ENCODE peak calls at places on chromosomes 13 and 19, in five cellular contexts. One of them, this sample, is unnamed.

GRCh38 chr13:30331331-30331771 is 24.0 kb upstream of the KATNAL1 start:
- DNase-seq in HepG2: no peak
- DNase-seq in GM12891: no peak
- DNase-seq in GM12878: no peak
- DNase-seq in transverse colon: peak; percentile 26
- DNase-seq in this sample: no peak

GRCh38 chr19:28485300-28485699 is 727.7 kb downstream of the UQCRFS1 start:
- DNase-seq in HepG2: no peak
- DNase-seq in GM12891: no peak
- DNase-seq in GM12878: no peak
- DNase-seq in transverse colon: peak; percentile 73
- DNase-seq in this sample: no peak

GRCh38 chr19:47406711-47407416 is 12.5 kb downstream of the MEIS3 start:
- DNase-seq in HepG2: no peak
- DNase-seq in GM12891: no peak
- DNase-seq in GM12878: no peak
- DNase-seq in transverse colon: no peak
- DNase-seq in this sample: no peak

GRCh38 chr13:22926176-22927007 is 254.4 kb upstream of the SGCG start:
- DNase-seq in HepG2: no peak
- DNase-seq in GM12891: peak; percentile 51
- DNase-seq in GM12878: no peak
- DNase-seq in transverse colon: peak; percentile 67
- DNase-seq in this sample: no peak

GRCh38 chr13:78197231-78197630 is 278.6 kb upstream of the EDNRB start:
- DNase-seq in HepG2: no peak
- DNase-seq in GM12891: no peak
- DNase-seq in GM12878: no peak
- DNase-seq in transverse colon: no peak
- DNase-seq in this sample: no peak

GRCh38 chr13:87234981-87235380 is 436.2 kb upstream of the SLITRK5 start:
- DNase-seq in HepG2: no peak
- DNase-seq in GM12891: no peak
- DNase-seq in GM12878: no peak
- DNase-seq in transverse colon: no peak
- DNase-seq in this sample: no peak

GRCh38 chr19:19600793-19601346 is 17.6 kb downstream of the PBX4 start:
- DNase-seq in HepG2: no peak
- DNase-seq in GM12891: no peak
- DNase-seq in GM12878: peak; percentile 33
- DNase-seq in transverse colon: no peak
- DNase-seq in this sample: no peak

GRCh38 chr13:98910501-98910951 is 67.3 kb downstream of the DOCK9 start:
- DNase-seq in HepG2: peak; percentile 7
- DNase-seq in GM12891: no peak
- DNase-seq in GM12878: no peak
- DNase-seq in transverse colon: no peak
- DNase-seq in this sample: no peak

GRCh38 chr13:49253997-49254396 is 6.3 kb downstream of the CDADC1 start:
- DNase-seq in HepG2: no peak
- DNase-seq in GM12891: no peak
- DNase-seq in GM12878: no peak
- DNase-seq in transverse colon: no peak
- DNase-seq in this sample: no peak

GRCh38 chr13:34942732-34943674 is 933 bp downstream of the NBEA start:
- DNase-seq in HepG2: no peak
- DNase-seq in GM12891: no peak
- DNase-seq in GM12878: no peak
- DNase-seq in transverse colon: peak; percentile 37
- DNase-seq in this sample: peak; percentile 3

GRCh38 chr19:542173-542866 is 1.5 kb upstream of the GZMM start:
- DNase-seq in HepG2: no peak
- DNase-seq in GM12891: no peak
- DNase-seq in GM12878: no peak
- DNase-seq in transverse colon: peak; percentile 6
- DNase-seq in this sample: no peak

GRCh38 chr13:99307648-99308339 is 595 bp upstream of the GPR183 start:
- DNase-seq in HepG2: no peak
- DNase-seq in GM12891: no peak
- DNase-seq in GM12878: no peak
- DNase-seq in transverse colon: peak; percentile 41
- DNase-seq in this sample: no peak

GRCh38 chr19:5526691-5527090 is 41.1 kb downstream of the TINCR start:
- DNase-seq in HepG2: no peak
- DNase-seq in GM12891: no peak
- DNase-seq in GM12878: no peak
- DNase-seq in transverse colon: no peak
- DNase-seq in this sample: no peak

GRCh38 chr13:34161829-34162544 is 344.0 kb downstream of the RFC3 start:
- DNase-seq in HepG2: peak; percentile 25
- DNase-seq in GM12891: no peak
- DNase-seq in GM12878: no peak
- DNase-seq in transverse colon: no peak
- DNase-seq in this sample: no peak

GRCh38 chr19:23992348-23992747 is 77.7 kb downstream of the ZNF726 start:
- DNase-seq in HepG2: no peak
- DNase-seq in GM12891: no peak
- DNase-seq in GM12878: no peak
- DNase-seq in transverse colon: no peak
- DNase-seq in this sample: no peak

GRCh38 chr19:23986623-23987022 is 71.9 kb downstream of the ZNF726 start:
- DNase-seq in HepG2: no peak
- DNase-seq in GM12891: no peak
- DNase-seq in GM12878: no peak
- DNase-seq in transverse colon: no peak
- DNase-seq in this sample: no peak

GRCh38 chr19:23996549-23996948 is 81.9 kb downstream of the ZNF726 start:
- DNase-seq in HepG2: peak; percentile 3
- DNase-seq in GM12891: no peak
- DNase-seq in GM12878: no peak
- DNase-seq in transverse colon: no peak
- DNase-seq in this sample: no peak

GRCh38 chr19:23991170-23991569 is 76.5 kb downstream of the ZNF726 start:
- DNase-seq in HepG2: peak; percentile 49
- DNase-seq in GM12891: no peak
- DNase-seq in GM12878: no peak
- DNase-seq in transverse colon: no peak
- DNase-seq in this sample: no peak
- TF ChIP-seq POLR2A in HepG2: no peak
- TF ChIP-seq POLR2A in GM12891: no peak
- TF ChIP-seq POLR2A in GM12878: no peak
- TF ChIP-seq POLR2A in transverse colon: no peak
- TF ChIP-seq POLR2A in this sample: no peak

GRCh38 chr19:10151521-10151920 is 31.8 kb upstream of the EIF3G start:
- DNase-seq in HepG2: no peak
- DNase-seq in GM12891: no peak
- DNase-seq in GM12878: no peak
- DNase-seq in transverse colon: no peak
- DNase-seq in this sample: no peak
- TF ChIP-seq POLR2AphosphoS5 in HepG2: no peak
- TF ChIP-seq POLR2AphosphoS5 in GM12891: no peak
- TF ChIP-seq POLR2AphosphoS5 in GM12878: no peak
- TF ChIP-seq POLR2AphosphoS5 in transverse colon: no peak
- TF ChIP-seq POLR2AphosphoS5 in this sample: no peak

GRCh38 chr19:48478339-48479061 is 9.3 kb downstream of the CYTH2 start:
- DNase-seq in HepG2: no peak
- DNase-seq in GM12891: no peak
- DNase-seq in GM12878: no peak
- DNase-seq in transverse colon: no peak
- DNase-seq in this sample: no peak

GRCh38 chr19:48480151-48480475 is 10.9 kb downstream of the CYTH2 start:
- DNase-seq in HepG2: no peak
- DNase-seq in GM12891: no peak
- DNase-seq in GM12878: no peak
- DNase-seq in transverse colon: peak; percentile 57
- DNase-seq in this sample: no peak

GRCh38 chr19:48481191-48481500 is 12.0 kb downstream of the CYTH2 start:
- DNase-seq in HepG2: no peak
- DNase-seq in GM12891: no peak
- DNase-seq in GM12878: no peak
- DNase-seq in transverse colon: no peak
- DNase-seq in this sample: no peak

GRCh38 chr19:48480476-48481190 is 11.5 kb downstream of the CYTH2 start:
- DNase-seq in HepG2: no peak
- DNase-seq in GM12891: no peak
- DNase-seq in GM12878: no peak
- DNase-seq in transverse colon: peak; percentile 55
- DNase-seq in this sample: no peak

GRCh38 chr19:48479686-48480085 is 10.5 kb downstream of the CYTH2 start:
- DNase-seq in HepG2: no peak
- DNase-seq in GM12891: no peak
- DNase-seq in GM12878: no peak
- DNase-seq in transverse colon: no peak
- DNase-seq in this sample: no peak
- TF ChIP-seq POLR2A in HepG2: no peak
- TF ChIP-seq POLR2A in GM12891: no peak
- TF ChIP-seq POLR2A in GM12878: no peak
- TF ChIP-seq POLR2A in transverse colon: no peak
- TF ChIP-seq POLR2A in this sample: no peak

GRCh38 chr13:24279267-24279666 is 30.1 kb upstream of the C1QTNF9 start:
- DNase-seq in HepG2: no peak
- DNase-seq in GM12891: no peak
- DNase-seq in GM12878: no peak
- DNase-seq in transverse colon: no peak
- DNase-seq in this sample: no peak

GRCh38 chr13:24279706-24280105 is 29.7 kb upstream of the C1QTNF9 start:
- DNase-seq in HepG2: no peak
- DNase-seq in GM12891: no peak
- DNase-seq in GM12878: no peak
- DNase-seq in transverse colon: no peak
- DNase-seq in this sample: no peak

GRCh38 chr13:24281188-24282008 is 28.0 kb upstream of the C1QTNF9 start:
- DNase-seq in HepG2: no peak
- DNase-seq in GM12891: no peak
- DNase-seq in GM12878: no peak
- DNase-seq in transverse colon: no peak
- DNase-seq in this sample: no peak

GRCh38 chr13:24282256-24282655 is 27.1 kb upstream of the C1QTNF9 start:
- DNase-seq in HepG2: no peak
- DNase-seq in GM12891: no peak
- DNase-seq in GM12878: no peak
- DNase-seq in transverse colon: no peak
- DNase-seq in this sample: no peak

DNA sequence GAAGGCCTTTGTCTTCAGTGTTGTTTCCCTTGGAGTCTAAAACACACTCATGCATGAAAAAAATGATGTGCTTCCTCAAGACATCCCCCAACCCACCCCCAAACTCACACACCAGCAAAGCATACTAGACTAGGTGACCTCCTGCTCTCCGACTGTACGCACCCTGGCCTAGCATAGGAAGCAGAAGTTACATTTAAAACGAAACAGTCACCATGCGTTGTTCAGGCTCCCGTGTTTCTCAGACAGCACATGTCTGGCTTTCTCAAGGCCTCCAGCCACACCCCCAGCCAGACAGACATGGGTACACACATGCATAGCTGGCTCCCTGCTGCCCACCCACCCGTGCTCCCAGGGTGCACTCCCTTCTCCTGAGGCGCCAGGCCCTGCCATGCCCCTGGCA is 28.7 kb upstream of the C1QTNF9 start:
- DNase-seq in HepG2: no peak
- DNase-seq in GM12891: peak; percentile 46
- DNase-seq in GM12878: peak; percentile 30
- DNase-seq in transverse colon: no peak
- DNase-seq in this sample: peak; percentile 56
- TF ChIP-seq POLR2AphosphoS5 in HepG2: no peak
- TF ChIP-seq POLR2AphosphoS5 in GM12891: no peak
- TF ChIP-seq POLR2AphosphoS5 in GM12878: no peak
- TF ChIP-seq POLR2AphosphoS5 in transverse colon: no peak
- TF ChIP-seq POLR2AphosphoS5 in this sample: no peak

DNA sequence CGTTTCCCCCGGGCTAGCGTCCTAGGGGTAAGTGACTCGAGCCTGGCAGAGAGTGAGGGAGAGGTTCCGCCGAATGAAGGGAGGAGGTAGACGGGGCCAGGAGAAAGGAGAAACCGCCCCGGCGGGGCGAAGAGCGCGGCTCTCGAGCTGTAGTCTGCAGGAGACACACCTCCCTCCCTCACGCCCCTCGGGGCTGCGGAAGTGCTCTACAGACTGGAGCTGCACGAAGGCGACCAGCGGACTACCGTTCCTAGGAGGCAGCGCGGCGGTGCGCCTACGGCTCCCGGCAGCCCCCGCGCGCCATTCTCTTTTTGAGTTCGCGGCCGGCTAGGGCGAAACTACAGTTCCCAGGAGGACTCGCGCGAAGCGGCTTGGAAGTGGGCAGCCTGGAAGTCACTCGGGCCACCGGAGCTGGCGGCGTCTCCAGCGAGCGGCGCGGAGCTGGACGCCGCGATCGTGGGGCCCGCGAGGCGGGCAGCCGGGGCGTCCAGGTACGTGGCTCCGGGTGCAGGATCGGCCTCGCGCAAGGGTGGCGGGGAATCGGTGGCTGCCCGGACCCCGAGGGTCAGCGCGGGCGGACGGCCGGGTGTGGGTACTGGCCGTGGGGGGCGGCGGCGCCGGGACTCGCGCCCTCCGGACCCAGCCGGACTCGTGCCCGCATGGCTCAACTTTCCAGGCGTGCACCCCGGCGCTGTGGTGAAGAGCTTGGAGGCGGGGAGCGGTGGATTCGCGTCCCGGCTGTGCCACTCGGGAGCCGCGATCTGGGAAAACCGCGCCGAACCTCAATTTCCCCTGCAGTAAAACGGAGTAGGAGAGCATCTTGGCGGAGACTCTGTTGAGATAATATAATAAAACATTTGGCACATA is at the start of gene SIPA1L3:
- DNase-seq in HepG2: peak; percentile 91
- DNase-seq in GM12891: peak; percentile 84
- DNase-seq in GM12878: peak; percentile 83
- DNase-seq in transverse colon: peak; percentile 97
- DNase-seq in this sample: peak; percentile 85
- TF ChIP-seq POLR2A in HepG2: peak; percentile 76
- TF ChIP-seq POLR2A in GM12891: no peak
- TF ChIP-seq POLR2A in GM12878: peak; percentile 79
- TF ChIP-seq POLR2A in transverse colon: peak; percentile 49
- TF ChIP-seq POLR2A in this sample: no peak

DNA sequence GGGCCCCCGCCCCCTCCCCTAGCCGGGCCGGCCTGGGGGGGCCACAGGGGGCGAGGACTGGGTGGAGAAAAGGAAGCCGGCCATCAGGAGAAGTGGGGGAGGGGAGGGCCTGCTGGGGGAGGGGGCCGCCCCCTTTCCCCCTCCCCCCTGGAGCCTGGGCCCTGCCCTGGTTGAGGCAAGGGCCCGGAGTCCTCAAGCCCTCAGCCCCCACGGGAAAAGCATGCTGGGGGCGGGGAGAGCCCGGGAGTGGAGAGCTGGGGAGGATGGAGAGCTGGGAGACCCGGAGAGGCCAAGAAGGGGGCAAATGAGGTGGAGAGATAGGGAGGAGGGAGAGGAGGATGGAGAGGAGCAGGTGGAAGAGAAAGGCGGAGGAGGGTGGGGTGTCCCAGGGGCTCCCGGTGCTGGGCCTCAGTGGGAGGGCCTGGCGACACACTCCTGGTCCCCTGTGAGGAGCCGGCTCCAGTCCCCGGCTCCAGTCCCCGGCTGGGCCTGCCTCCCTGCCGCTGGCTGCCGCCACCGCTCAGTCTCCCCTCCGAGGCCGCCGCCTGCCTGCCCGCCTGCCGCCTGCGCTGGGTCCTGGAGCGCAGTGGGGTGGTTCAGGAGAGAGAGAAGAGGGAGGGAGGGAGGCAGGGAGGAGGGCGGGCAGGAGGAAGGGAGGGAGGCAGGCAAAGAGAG is at the start of gene GRIK5:
- DNase-seq in HepG2: no peak
- DNase-seq in GM12891: no peak
- DNase-seq in GM12878: no peak
- DNase-seq in transverse colon: no peak
- DNase-seq in this sample: no peak
- TF ChIP-seq POLR2AphosphoS5 in HepG2: no peak
- TF ChIP-seq POLR2AphosphoS5 in GM12891: no peak
- TF ChIP-seq POLR2AphosphoS5 in GM12878: no peak
- TF ChIP-seq POLR2AphosphoS5 in transverse colon: peak; percentile 44
- TF ChIP-seq POLR2AphosphoS5 in this sample: no peak

This sample was measured in GM12892.